ENCODE peak calls at places on chromosomes 6 and 20, in seven cellular contexts. H, U, R, Q, Z, D and K are unnamed samples.

GRCh38 chr20:19889011-19889953 is 127.9 kb upstream of the NAA20 start:
- DNase-seq in H (no peak), U (no peak), R (peak; percentile 79), Q (no peak), Z (no peak), D (peak; percentile 16), K (peak; percentile 97)

GRCh38 chr6:155177369-155177961 is 86.3 kb upstream of the CLDN20 start:
- DNase-seq in H (peak; percentile 51), U (no peak), R (peak; percentile 78), Q (peak; percentile 68), Z (peak; percentile 11), D (peak; percentile 51), K (peak; percentile 82)

GRCh38 chr20:58306421-58307261 is 2.9 kb upstream of the RAB22A start:
- DNase-seq in H (no peak), U (no peak), R (peak; percentile 65), Q (no peak), Z (peak; percentile 54), D (no peak), K (peak; percentile 10)

GRCh38 chr6:17725083-17725482 is 18.4 kb upstream of the NUP153 start:
- DNase-seq in H (peak; percentile 79), U (no peak), R (peak; percentile 54), Q (peak; percentile 27), Z (no peak), D (no peak), K (peak; percentile 80)

GRCh38 chr6:83436674-83437073 is 5.8 kb upstream of the ME1 start:
- DNase-seq in H (no peak), U (no peak), R (no peak), Q (no peak), Z (no peak), D (no peak), K (no peak)

GRCh38 chr6:138410972-138411667 is 7.1 kb downstream of the HEBP2 start:
- DNase-seq in H (no peak), U (no peak), R (peak; percentile 76), Q (no peak), Z (peak; percentile 29), D (no peak), K (no peak)

GRCh38 chr6:25312703-25313102 is 33.5 kb downstream of the CARMIL1 start:
- DNase-seq in H (no peak), U (no peak), R (peak; percentile 30), Q (no peak), Z (no peak), D (no peak), K (no peak)

GRCh38 chr6:132316970-132317369 is 84.3 kb downstream of the MOXD1 start:
- DNase-seq in H (no peak), U (no peak), R (no peak), Q (no peak), Z (no peak), D (no peak), K (no peak)

GRCh38 chr6:42774201-42774600 is 7.7 kb upstream of the BICRAL start:
- DNase-seq in H (no peak), U (no peak), R (no peak), Q (no peak), Z (no peak), D (no peak), K (no peak)

GRCh38 chr6:169234634-169235033 is 19.0 kb downstream of the THBS2 start:
- DNase-seq in H (no peak), U (no peak), R (no peak), Q (no peak), Z (no peak), D (no peak), K (no peak)